ENCODE peak calls at places on chromosomes 4 and X, in six cellular contexts. K is KG1, U is fibroblast of villous mesenchyme, F is iPS-NIHi11, C is ecto neural progenitor cell, T is kidney tubule cell. S is an unnamed sample.

GRCh38 chr4:85807247-85807915 is 332.4 kb downstream of the ARHGAP24 start:
- DNase-seq in C (no peak), F (no peak), U (peak; percentile 62), K (no peak), T (peak; percentile 93), S (peak; percentile 86)

GRCh38 chr4:38099908-38100407 is 139.8 kb downstream of the PTTG2 start:
- DNase-seq in F (no peak), C (no peak), U (peak; percentile 76), T (peak; percentile 35), K (no peak), S (no peak)

GRCh38 chr4:22356996-22357596 is 158.8 kb downstream of the ADGRA3 start:
- DNase-seq in C (no peak), U (peak; percentile 22), F (no peak), K (no peak), T (peak; percentile 55), S (no peak)

GRCh38 chrX:17859609-17860178 is 1.4 kb downstream of the RAI2 start:
- DNase-seq in F (no peak), K (no peak), T (no peak), U (no peak), C (no peak), S (no peak)

GRCh38 chr4:151486166-151486565 is 77.2 kb downstream of the FHIP1A start:
- DNase-seq in T (peak; percentile 39), C (no peak), K (no peak), U (peak; percentile 24), F (no peak), S (no peak)

GRCh38 chr4:47313396-47313795 is 150.1 kb downstream of the COMMD8 start:
- DNase-seq in U (no peak), K (no peak), F (no peak), C (no peak), T (no peak), S (no peak)

GRCh38 chr4:120926358-120927025 is 4.0 kb upstream of the PRDM5 start:
- DNase-seq in K (no peak), T (no peak), U (no peak), C (no peak), F (no peak), S (no peak)

GRCh38 chrX:68847172-68847571 is 18.4 kb downstream of the EFNB1 start:
- DNase-seq in K (no peak), U (no peak), C (no peak), F (no peak), T (no peak), S (no peak)

GRCh38 chr4:128394778-128395177 is 107.2 kb upstream of the PGRMC2 start:
- DNase-seq in K (no peak), C (no peak), U (peak; percentile 26), T (peak; percentile 19), F (no peak), S (no peak)

GRCh38 chr4:114780205-114780604 is 181.6 kb downstream of the UGT8 start:
- DNase-seq in T (peak; percentile 51), C (no peak), K (no peak), U (peak; percentile 3), F (peak; percentile 24), S (no peak)

GRCh38 chr4:70326052-70326451 is 8.7 kb upstream of the CABS1 start:
- DNase-seq in F (no peak), T (no peak), C (no peak), U (no peak), K (no peak), S (no peak)

GRCh38 chr4:7025040-7025602 is 18.1 kb upstream of the TADA2B start:
- DNase-seq in F (no peak), U (no peak), T (no peak), C (no peak), K (no peak), S (no peak)

GRCh38 chr4:155953151-155954117 is at the start of gene CTSO:
- DNase-seq in U (peak; percentile 87), K (peak; percentile 38), F (peak; percentile 73), T (peak; percentile 81), C (peak; percentile 76), S (no peak)

GRCh38 chrX:17441965-17442364 is 67.0 kb downstream of the NHS start:
- DNase-seq in K (no peak), U (peak; percentile 34), C (no peak), F (no peak), T (peak; percentile 79), S (no peak)

GRCh38 chrX:53272808-53273337 is 8.5 kb downstream of the IQSEC2 start:
- DNase-seq in U (no peak), F (no peak), T (no peak), K (no peak), C (no peak), S (no peak)

GRCh38 chr4:41538887-41539498 is 1.0 kb downstream of the LIMCH1 start:
- DNase-seq in T (peak; percentile 45), F (no peak), U (no peak), K (no peak), C (no peak), S (no peak)

GRCh38 chrX:80808854-80809493 is 703 bp downstream of the BRWD3 start:
- DNase-seq in K (no peak), F (no peak), T (peak; percentile 25), U (peak; percentile 5), C (peak; percentile 46), S (no peak)

GRCh38 chr4:16717266-16717970 is 181.0 kb downstream of the LDB2 start:
- DNase-seq in T (no peak), U (peak; percentile 10), K (no peak), C (no peak), F (no peak), S (no peak)

GRCh38 chrX:155009994-155010472 is 12.5 kb downstream of the F8 start:
- DNase-seq in K (no peak), F (no peak), U (no peak), C (no peak), T (no peak), S (no peak)

GRCh38 chrX:3807906-3808305 is 94.5 kb upstream of the PRKX start:
- DNase-seq in T (no peak), K (no peak), C (no peak), F (no peak), U (no peak), S (no peak)

GRCh38 chrX:23726196-23726595 is 16.9 kb downstream of the ACOT9 start:
- DNase-seq in C (no peak), K (peak; percentile 8), F (no peak), U (no peak), T (no peak), S (no peak)

GRCh38 chr4:5773271-5773555 is 62.2 kb downstream of the EVC start:
- DNase-seq in C (no peak), K (no peak), T (peak; percentile 47), F (no peak), U (peak; percentile 24), S (peak; percentile 67)

GRCh38 chr4:6324999-6325790 is 55.5 kb downstream of the WFS1 start:
- DNase-seq in C (no peak), U (peak; percentile 27), F (no peak), T (peak; percentile 61), K (peak; percentile 15), S (no peak)

GRCh38 chrX:47664737-47665136 is 5.8 kb upstream of the UXT start:
- DNase-seq in K (no peak), T (no peak), U (peak; percentile 74), C (no peak), F (no peak), S (peak; percentile 8)

GRCh38 chr4:89439533-89439932 is 131.9 kb upstream of the GPRIN3 start:
- DNase-seq in F (no peak), K (no peak), U (no peak), C (no peak), T (no peak), S (no peak)

GRCh38 chrX:50711907-50712306 is 102.1 kb downstream of the SHROOM4 start:
- DNase-seq in U (no peak), C (no peak), T (no peak), F (no peak), K (no peak), S (no peak)

GRCh38 chrX:11472381-11472780 is 179.2 kb downstream of the AMELX start:
- DNase-seq in C (no peak), F (no peak), T (no peak), K (no peak), U (no peak), S (no peak)

GRCh38 chr4:118351851-118352827 is 664 bp downstream of the PRSS12 start:
- DNase-seq in F (peak; percentile 55), C (peak; percentile 66), K (no peak), T (peak; percentile 16), U (no peak), S (no peak)

GRCh38 chr4:46931981-46932380 is 22.9 kb upstream of the COX7B2 start:
- DNase-seq in C (peak; percentile 44), U (peak; percentile 30), T (peak; percentile 29), K (no peak), F (peak; percentile 43), S (no peak)

S was measured in osteocyte.